ENCODE peak calls at places on chromosome 3, in four cellular contexts. One of them, this sample, is unnamed.

GRCh38 chr3:37999836-38000235 is 9.2 kb downstream of the VILL start:
- DNase-seq in HCT116: no peak
- DNase-seq in HepG2: no peak
- DNase-seq in K562: no peak
- DNase-seq in this sample: no peak

GRCh38 chr3:155704041-155704440 is 40.8 kb downstream of the PLCH1 start:
- DNase-seq in HCT116: no peak
- DNase-seq in HepG2: no peak
- DNase-seq in K562: no peak
- DNase-seq in this sample: no peak

GRCh38 chr3:66638717-66639116 is 137.9 kb upstream of the LRIG1 start:
- DNase-seq in HCT116: peak
- DNase-seq in HepG2: no peak
- DNase-seq in K562: no peak
- DNase-seq in this sample: no peak

GRCh38 chr3:159165972-159166371 is 364.1 kb downstream of the MFSD1 start:
- DNase-seq in HCT116: no peak
- DNase-seq in HepG2: no peak
- DNase-seq in K562: no peak
- DNase-seq in this sample: no peak

GRCh38 chr3:9717563-9717962 is 13.9 kb downstream of the CPNE9 start:
- DNase-seq in HCT116: no peak
- DNase-seq in HepG2: no peak
- DNase-seq in K562: no peak
- DNase-seq in this sample: no peak

GRCh38 chr3:143358793-143359491 is 239.4 kb downstream of the CHST2 start:
- DNase-seq in HCT116: no peak
- DNase-seq in HepG2: no peak
- DNase-seq in K562: no peak
- DNase-seq in this sample: no peak

GRCh38 chr3:79878697-79879096 is 110.9 kb upstream of the ROBO1 start:
- DNase-seq in HCT116: no peak
- DNase-seq in HepG2: no peak
- DNase-seq in K562: no peak
- DNase-seq in this sample: no peak

GRCh38 chr3:40718681-40719080 is 193.9 kb downstream of the ZNF621 start:
- DNase-seq in HCT116: no peak
- DNase-seq in HepG2: no peak
- DNase-seq in K562: no peak
- DNase-seq in this sample: no peak

GRCh38 chr3:194312743-194313281 is 38.3 kb downstream of the CPN2 start:
- DNase-seq in HCT116: no peak
- DNase-seq in HepG2: peak
- DNase-seq in K562: peak
- DNase-seq in this sample: no peak

GRCh38 chr3:60189304-60189703 is 1061.9 kb downstream of the FHIT start:
- DNase-seq in HCT116: no peak
- DNase-seq in HepG2: no peak
- DNase-seq in K562: no peak
- DNase-seq in this sample: no peak

GRCh38 chr3:5423523-5423922 is 236.0 kb downstream of the EDEM1 start:
- DNase-seq in HCT116: no peak
- DNase-seq in HepG2: no peak
- DNase-seq in K562: no peak
- DNase-seq in this sample: no peak

GRCh38 chr3:22939349-22939748 is 263.8 kb upstream of the UBE2E2 start:
- DNase-seq in HCT116: no peak
- DNase-seq in HepG2: no peak
- DNase-seq in K562: no peak
- DNase-seq in this sample: no peak

GRCh38 chr3:106457278-106458210 is 588.7 kb upstream of the CBLB start:
- DNase-seq in HCT116: no peak
- DNase-seq in HepG2: no peak
- DNase-seq in K562: peak
- DNase-seq in this sample: no peak

GRCh38 chr3:42613462-42613861 is 13.0 kb downstream of the NKTR start:
- DNase-seq in HCT116: no peak
- DNase-seq in HepG2: no peak
- DNase-seq in K562: no peak
- DNase-seq in this sample: no peak

GRCh38 chr3:100226712-100227429 is 33.9 kb upstream of the TBC1D23 start:
- DNase-seq in HCT116: no peak
- DNase-seq in HepG2: no peak
- DNase-seq in K562: peak
- DNase-seq in this sample: no peak

GRCh38 chr3:172323894-172324590 is 124.2 kb downstream of the GHSR start:
- DNase-seq in HCT116: no peak
- DNase-seq in HepG2: no peak
- DNase-seq in K562: no peak
- DNase-seq in this sample: no peak

GRCh38 chr3:114144909-114145688 is 33.8 kb downstream of the DRD3 start:
- DNase-seq in HCT116: no peak
- DNase-seq in HepG2: no peak
- DNase-seq in K562: no peak
- DNase-seq in this sample: no peak

GRCh38 chr3:129313983-129314756 is 35.5 kb downstream of the HMCES start:
- DNase-seq in HCT116: no peak
- DNase-seq in HepG2: peak
- DNase-seq in K562: no peak
- DNase-seq in this sample: no peak

GRCh38 chr3:192570757-192571156 is 156.6 kb downstream of the FGF12 start:
- DNase-seq in HCT116: no peak
- DNase-seq in HepG2: no peak
- DNase-seq in K562: no peak
- DNase-seq in this sample: no peak

GRCh38 chr3:154835638-154836037 is 244.5 kb upstream of the MME start:
- DNase-seq in HCT116: no peak
- DNase-seq in HepG2: no peak
- DNase-seq in K562: no peak
- DNase-seq in this sample: no peak

GRCh38 chr3:106825962-106826605 is 551.2 kb upstream of the CCDC54 start:
- DNase-seq in HCT116: no peak
- DNase-seq in HepG2: no peak
- DNase-seq in K562: no peak
- DNase-seq in this sample: no peak

GRCh38 chr3:171763392-171763791 is 46.9 kb downstream of the PLD1 start:
- DNase-seq in HCT116: no peak
- DNase-seq in HepG2: no peak
- DNase-seq in K562: no peak
- DNase-seq in this sample: no peak

GRCh38 chr3:44208568-44208967 is 33.1 kb upstream of the TOPAZ1 start:
- DNase-seq in HCT116: no peak
- DNase-seq in HepG2: no peak
- DNase-seq in K562: no peak
- DNase-seq in this sample: no peak

GRCh38 chr3:107690522-107691138 is 167.9 kb downstream of the BBX start:
- DNase-seq in HCT116: peak
- DNase-seq in HepG2: peak
- DNase-seq in K562: peak
- DNase-seq in this sample: peak

GRCh38 chr3:177528306-177529070 is 331.2 kb upstream of the TBL1XR1 start:
- DNase-seq in HCT116: no peak
- DNase-seq in HepG2: no peak
- DNase-seq in K562: no peak
- DNase-seq in this sample: no peak

GRCh38 chr3:172305974-172306373 is 142.3 kb downstream of the GHSR start:
- DNase-seq in HCT116: no peak
- DNase-seq in HepG2: no peak
- DNase-seq in K562: no peak
- DNase-seq in this sample: no peak

GRCh38 chr3:2948882-2949281 is 161.3 kb downstream of the IL5RA start:
- DNase-seq in HCT116: no peak
- DNase-seq in HepG2: no peak
- DNase-seq in K562: no peak
- DNase-seq in this sample: no peak

GRCh38 chr3:97901327-97902295 is 70.6 kb downstream of the RIOX2 start:
- DNase-seq in HCT116: no peak
- DNase-seq in HepG2: peak
- DNase-seq in K562: no peak
- DNase-seq in this sample: no peak

GRCh38 chr3:63456901-63457300 is 178.8 kb downstream of the SYNPR start:
- DNase-seq in HCT116: no peak
- DNase-seq in HepG2: no peak
- DNase-seq in K562: no peak
- DNase-seq in this sample: no peak

GRCh38 chr3:37282996-37283395 is 108.6 kb upstream of the LRRFIP2 start:
- DNase-seq in HCT116: no peak
- DNase-seq in HepG2: no peak
- DNase-seq in K562: no peak
- DNase-seq in this sample: no peak

GRCh38 chr3:11903047-11903446 is 56.4 kb upstream of the TAMM41 start:
- DNase-seq in HCT116: no peak
- DNase-seq in HepG2: no peak
- DNase-seq in K562: no peak
- DNase-seq in this sample: no peak

GRCh38 chr3:188782725-188783124 is 389.0 kb upstream of the TPRG1 start:
- DNase-seq in HCT116: no peak
- DNase-seq in HepG2: no peak
- DNase-seq in K562: no peak
- DNase-seq in this sample: no peak

GRCh38 chr3:188789201-188789600 is 382.6 kb upstream of the TPRG1 start:
- DNase-seq in HCT116: no peak
- DNase-seq in HepG2: no peak
- DNase-seq in K562: no peak
- DNase-seq in this sample: no peak

GRCh38 chr3:188780188-188781147 is 391.3 kb upstream of the TPRG1 start:
- DNase-seq in HCT116: no peak
- DNase-seq in HepG2: peak
- DNase-seq in K562: no peak
- DNase-seq in this sample: no peak

GRCh38 chr3:188788621-188789081 is 383.1 kb upstream of the TPRG1 start:
- DNase-seq in HCT116: no peak
- DNase-seq in HepG2: no peak
- DNase-seq in K562: no peak
- DNase-seq in this sample: no peak

DNA sequence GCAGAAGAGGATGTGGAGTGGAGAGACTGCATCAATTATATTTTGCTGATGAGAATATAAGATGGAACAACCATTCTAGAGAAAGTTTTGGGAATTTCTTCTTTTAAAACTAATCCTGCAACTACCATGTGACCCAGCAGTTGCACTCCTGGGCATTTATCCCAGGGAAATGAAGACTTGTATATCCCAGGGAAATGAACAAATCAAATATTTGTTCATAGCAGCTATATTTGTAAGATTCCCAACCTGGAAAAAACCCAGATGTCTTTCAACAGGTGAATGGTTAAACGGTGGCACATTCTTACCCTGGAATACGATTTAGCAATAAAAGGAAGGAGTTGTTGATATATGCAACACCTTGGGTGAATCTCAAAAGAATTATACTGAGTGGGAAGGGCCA is 385.3 kb upstream of the TPRG1 start:
- DNase-seq in HCT116: no peak
- DNase-seq in HepG2: no peak
- DNase-seq in K562: no peak
- DNase-seq in this sample: no peak
- H3K27ac ChIP-seq in HCT116: no peak
- H3K27ac ChIP-seq in HepG2: no peak
- H3K27ac ChIP-seq in K562: no peak
- H3K27ac ChIP-seq in this sample: no peak

GRCh38 chr3:178532414-178532813 is 3.8 kb upstream of the KCNMB2 start:
- DNase-seq in HCT116: no peak
- DNase-seq in HepG2: no peak
- DNase-seq in K562: no peak
- DNase-seq in this sample: no peak

GRCh38 chr3:178536271-178537079 is at the start of gene KCNMB2:
- DNase-seq in HCT116: no peak
- DNase-seq in HepG2: no peak
- DNase-seq in K562: no peak
- DNase-seq in this sample: no peak

GRCh38 chr3:178540184-178540583 is 3.9 kb downstream of the KCNMB2 start:
- DNase-seq in HCT116: no peak
- DNase-seq in HepG2: no peak
- DNase-seq in K562: no peak
- DNase-seq in this sample: no peak

GRCh38 chr3:178538065-178538464 is 1.8 kb downstream of the KCNMB2 start:
- DNase-seq in HCT116: no peak
- DNase-seq in HepG2: no peak
- DNase-seq in K562: no peak
- DNase-seq in this sample: no peak

GRCh38 chr3:178537123-178537754 is 1.0 kb downstream of the KCNMB2 start:
- DNase-seq in HCT116: no peak
- DNase-seq in HepG2: no peak
- DNase-seq in K562: no peak
- DNase-seq in this sample: no peak
- TF ChIP-seq TCF7L2 in HCT116: no peak
- TF ChIP-seq TCF7L2 in HepG2: no peak
- TF ChIP-seq TCF7L2 in K562: no peak
- TF ChIP-seq TCF7L2 in this sample: no peak

GRCh38 chr3:186283096-186283495 is 78.9 kb downstream of the DGKG start:
- DNase-seq in HCT116: no peak
- DNase-seq in HepG2: no peak
- DNase-seq in K562: no peak
- DNase-seq in this sample: no peak
- H3K27ac ChIP-seq in HCT116: no peak
- H3K27ac ChIP-seq in HepG2: no peak
- H3K27ac ChIP-seq in K562: no peak
- H3K27ac ChIP-seq in this sample: no peak

GRCh38 chr3:124519844-124520243 is 210.4 kb upstream of the UMPS start:
- DNase-seq in HCT116: no peak
- DNase-seq in HepG2: no peak
- DNase-seq in K562: no peak
- DNase-seq in this sample: no peak

GRCh38 chr3:124518350-124518749 is 211.9 kb upstream of the UMPS start:
- DNase-seq in HCT116: no peak
- DNase-seq in HepG2: no peak
- DNase-seq in K562: no peak
- DNase-seq in this sample: no peak

GRCh38 chr3:124520970-124521369 is 209.3 kb upstream of the UMPS start:
- DNase-seq in HCT116: no peak
- DNase-seq in HepG2: peak
- DNase-seq in K562: no peak
- DNase-seq in this sample: no peak

GRCh38 chr3:124526601-124527000 is 203.7 kb upstream of the UMPS start:
- DNase-seq in HCT116: no peak
- DNase-seq in HepG2: peak
- DNase-seq in K562: no peak
- DNase-seq in this sample: no peak

DNA sequence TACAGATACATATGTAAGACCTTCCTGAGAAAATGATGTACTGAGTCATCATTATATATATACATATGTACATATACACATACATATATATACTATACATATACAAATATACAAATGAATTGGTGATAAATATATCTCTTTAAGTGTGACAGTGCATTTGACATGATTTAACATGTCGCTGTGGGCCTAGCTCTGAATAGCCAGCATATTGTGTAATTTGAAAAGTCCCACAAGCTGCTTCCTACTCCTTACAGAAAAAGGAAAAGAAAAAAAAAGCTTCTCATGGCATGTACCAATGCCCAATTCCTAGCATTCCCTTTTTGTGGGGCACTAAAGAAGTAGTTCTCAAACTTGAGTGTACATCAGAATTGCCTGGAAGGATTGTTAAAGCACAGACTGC is 208.0 kb upstream of the UMPS start:
- DNase-seq in HCT116: no peak
- DNase-seq in HepG2: no peak
- DNase-seq in K562: no peak
- DNase-seq in this sample: no peak
- TF ChIP-seq TCF7L2 in HCT116: no peak
- TF ChIP-seq TCF7L2 in HepG2: no peak
- TF ChIP-seq TCF7L2 in K562: no peak
- TF ChIP-seq TCF7L2 in this sample: no peak

GRCh38 chr3:77411990-77412389 is 372.1 kb downstream of the ROBO2 start:
- DNase-seq in HCT116: no peak
- DNase-seq in HepG2: no peak
- DNase-seq in K562: no peak
- DNase-seq in this sample: no peak
- H3K27ac ChIP-seq in HCT116: no peak
- H3K27ac ChIP-seq in HepG2: no peak
- H3K27ac ChIP-seq in K562: no peak
- H3K27ac ChIP-seq in this sample: no peak

This sample was measured in Panc1.